ENCODE peak calls at places on chromosomes 5 and 9, in ten cellular contexts. Q is lower leg skin; J is NCI-H1105; R is A673; U is fibroblast of lung; N is ELF-1; S is MM.1S; H is stimulated activated CD8-positive, alpha-beta memory T cell treated with anti-CD3 and anti-CD28 coated beads, Interleukin-12 subunit alpha, Interleukin-12 subunit beta, amount 100 ng/mL, for 4 hours; E is retina; C is right lobe of liver. Z is an unnamed sample.

GRCh38 chr9:120447959-120448500 is 131.9 kb downstream of the CDK5RAP2 start:
- DNase-seq in S (no peak), J (no peak), U (no peak), C (no peak), H (no peak), Q (no peak), N (no peak), E (no peak), R (no peak), Z (no peak)

GRCh38 chr9:105007143-105007542 is 79.2 kb upstream of the ABCA1 start:
- DNase-seq in H (no peak), J (no peak), C (no peak), S (no peak), E (no peak), U (peak), N (no peak), Q (peak), R (no peak), Z (no peak)

GRCh38 chr5:158789441-158789840 is 310.3 kb downstream of the EBF1 start:
- DNase-seq in S (no peak), C (no peak), N (no peak), U (no peak), Q (no peak), R (no peak), E (no peak), J (no peak), H (no peak), Z (no peak)

GRCh38 chr5:78613151-78613533 is 35.4 kb downstream of the LHFPL2 start:
- DNase-seq in H (no peak), J (no peak), Q (no peak), C (no peak), R (no peak), N (no peak), S (no peak), E (no peak), U (no peak), Z (no peak)

GRCh38 chr5:17190799-17191391 is 26.5 kb upstream of the BASP1 start:
- DNase-seq in N (no peak), S (no peak), Q (no peak), E (no peak), R (peak), H (no peak), C (no peak), U (peak), J (no peak), Z (no peak)

GRCh38 chr5:130885718-130886117 is 279.3 kb downstream of the HINT1 start:
- DNase-seq in C (no peak), J (no peak), H (no peak), E (no peak), N (no peak), S (no peak), Q (no peak), R (no peak), U (no peak), Z (no peak)

GRCh38 chr5:9409413-9410089 is 136.3 kb downstream of the SEMA5A start:
- DNase-seq in H (no peak), Q (no peak), U (no peak), N (no peak), S (no peak), R (no peak), J (no peak), E (no peak), C (peak), Z (no peak)

GRCh38 chr9:132447346-132447745 is 37.3 kb downstream of the CFAP77 start:
- DNase-seq in C (no peak), U (no peak), J (no peak), Q (no peak), S (no peak), N (peak), R (no peak), H (no peak), E (no peak), Z (peak)

GRCh38 chr5:174555726-174556125 is 168.7 kb upstream of the MSX2 start:
- DNase-seq in J (no peak), S (no peak), R (no peak), H (no peak), U (no peak), C (no peak), Q (no peak), E (no peak), N (peak), Z (peak)

GRCh38 chr5:71703941-71704340 is 15.1 kb upstream of the CARTPT start:
- DNase-seq in J (no peak), C (no peak), E (peak), N (peak), S (no peak), H (no peak), R (no peak), Q (no peak), U (no peak), Z (peak)

GRCh38 chr9:110797611-110798010 is 129.0 kb downstream of the MUSK start:
- DNase-seq in E (no peak), H (no peak), R (no peak), N (no peak), U (peak), J (no peak), S (no peak), Q (no peak), C (no peak), Z (no peak)

GRCh38 chr5:15183520-15183919 is 311.9 kb upstream of the ANKH start:
- DNase-seq in U (no peak), N (no peak), S (no peak), R (peak), H (no peak), J (no peak), Q (no peak), C (no peak), E (no peak), Z (no peak)

GRCh38 chr5:10801931-10802674 is 41.1 kb upstream of the DAP start:
- DNase-seq in Q (no peak), E (peak), U (no peak), S (peak), N (peak), J (no peak), C (no peak), H (no peak), R (peak), Z (no peak)

GRCh38 chr9:88623698-88624097 is 88.7 kb downstream of the NXNL2 start:
- DNase-seq in H (no peak), R (no peak), E (no peak), N (no peak), J (no peak), Q (no peak), C (no peak), U (no peak), S (no peak), Z (no peak)

GRCh38 chr9:115167175-115167574 is 49.2 kb upstream of the TNC start:
- DNase-seq in E (no peak), S (no peak), N (peak), R (peak), U (peak), Q (no peak), J (no peak), H (no peak), C (no peak), Z (peak)

Z was measured in islet precursor cell.